ENCODE peak calls at places on chromosome 13, in eight cellular contexts. C, E, P, X, I, D, Z and K are unnamed samples.

GRCh38 chr13:31204592-31204991 is 4.8 kb downstream of the B3GLCT start:
- DNase-seq in C (peak; percentile 7), E (no peak), P (peak; percentile 63), X (no peak), I (no peak), D (no peak), Z (no peak), K (peak; percentile 78)

GRCh38 chr13:35086667-35087066 is 144.6 kb downstream of the NBEA start:
- DNase-seq in C (no peak), E (no peak), P (no peak), X (no peak), I (no peak), D (no peak), Z (no peak), K (peak; percentile 8)

GRCh38 chr13:83730674-83731073 is 151.6 kb downstream of the SLITRK1 start:
- DNase-seq in C (no peak), E (no peak), P (no peak), X (no peak), I (no peak), D (no peak), Z (no peak), K (no peak)

GRCh38 chr13:108993346-108993745 is 363.9 kb downstream of the MYO16 start:
- DNase-seq in C (no peak), E (no peak), P (no peak), X (no peak), I (no peak), D (peak; percentile 1), Z (no peak), K (no peak)

GRCh38 chr13:46388308-46388707 is 1.3 kb upstream of the RUBCNL start:
- DNase-seq in C (no peak), E (no peak), P (no peak), X (no peak), I (no peak), D (no peak), Z (no peak), K (no peak)

GRCh38 chr13:25375727-25376358 is 4.1 kb downstream of the ATP8A2 start:
- DNase-seq in C (peak; percentile 74), E (peak; percentile 14), P (peak; percentile 51), X (no peak), I (peak; percentile 48), D (peak; percentile 8), Z (no peak), K (peak; percentile 44)

GRCh38 chr13:80033286-80033685 is 307.6 kb downstream of the SPRY2 start:
- DNase-seq in C (no peak), E (no peak), P (no peak), X (no peak), I (no peak), D (no peak), Z (no peak), K (no peak)

GRCh38 chr13:110419391-110419791 is 112.3 kb downstream of the COL4A2 start:
- DNase-seq in C (no peak), E (no peak), P (no peak), X (no peak), I (no peak), D (no peak), Z (no peak), K (no peak)

GRCh38 chr13:73671011-73671410 is 463.2 kb downstream of the KLF12 start:
- DNase-seq in C (no peak), E (no peak), P (no peak), X (no peak), I (no peak), D (no peak), Z (no peak), K (no peak)

GRCh38 chr13:28792992-28793391 is 27.1 kb upstream of the MTUS2 start:
- DNase-seq in C (no peak), E (no peak), P (no peak), X (no peak), I (no peak), D (no peak), Z (no peak), K (peak; percentile 77)

GRCh38 chr13:104357174-104357573 is 1291.0 kb upstream of the SLC10A2 start:
- DNase-seq in C (no peak), E (no peak), P (no peak), X (no peak), I (no peak), D (no peak), Z (no peak), K (no peak)

GRCh38 chr13:82341116-82341515 is 1541.2 kb downstream of the SLITRK1 start:
- DNase-seq in C (no peak), E (no peak), P (no peak), X (no peak), I (no peak), D (no peak), Z (no peak), K (peak; percentile 15)

GRCh38 chr13:46896346-46897138 is at the start of gene HTR2A:
- DNase-seq in C (no peak), E (no peak), P (no peak), X (no peak), I (no peak), D (peak; percentile 36), Z (no peak), K (peak; percentile 40)

GRCh38 chr13:99280166-99280565 is 22.0 kb upstream of the GPR18 start:
- DNase-seq in C (no peak), E (no peak), P (no peak), X (no peak), I (no peak), D (peak; percentile 53), Z (no peak), K (no peak)

GRCh38 chr13:94548382-94549240 is 47.3 kb downstream of the TGDS start:
- DNase-seq in C (peak; percentile 89), E (no peak), P (no peak), X (no peak), I (no peak), D (peak; percentile 90), Z (no peak), K (peak; percentile 40)

GRCh38 chr13:34035676-34036325 is 217.9 kb downstream of the RFC3 start:
- DNase-seq in C (no peak), E (no peak), P (no peak), X (no peak), I (no peak), D (no peak), Z (no peak), K (peak; percentile 37)

GRCh38 chr13:108220042-108220441 is 1.9 kb downstream of the ABHD13 start:
- DNase-seq in C (peak; percentile 24), E (peak; percentile 19), P (no peak), X (no peak), I (no peak), D (no peak), Z (no peak), K (no peak)

GRCh38 chr13:71863249-71863648 is 3.8 kb downstream of the DACH1 start:
- DNase-seq in C (no peak), E (no peak), P (peak; percentile 16), X (no peak), I (no peak), D (no peak), Z (no peak), K (no peak)

GRCh38 chr13:57813641-57814040 is 182.1 kb downstream of the PCDH17 start:
- DNase-seq in C (no peak), E (no peak), P (no peak), X (no peak), I (no peak), D (no peak), Z (no peak), K (no peak)

GRCh38 chr13:64704121-64704520 is 2526.0 kb downstream of the PCDH9 start:
- DNase-seq in C (no peak), E (no peak), P (no peak), X (no peak), I (no peak), D (no peak), Z (no peak), K (no peak)

GRCh38 chr13:50580684-50581305 is 262.7 kb downstream of the DLEU7 start:
- DNase-seq in C (no peak), E (no peak), P (peak; percentile 38), X (no peak), I (no peak), D (no peak), Z (no peak), K (peak; percentile 34)

GRCh38 chr13:90420683-90421082 is 926.8 kb upstream of the MIR17HG start:
- DNase-seq in C (no peak), E (no peak), P (no peak), X (no peak), I (no peak), D (no peak), Z (no peak), K (no peak)

GRCh38 chr13:99572921-99573320 is 71.6 kb downstream of the TM9SF2 start:
- DNase-seq in C (no peak), E (no peak), P (no peak), X (no peak), I (no peak), D (no peak), Z (no peak), K (no peak)